ENCODE peak calls at places on chromosome X, in ten cellular contexts. F, D, J, A, N, G, C, B, Z and T are unnamed samples.

GRCh38 chrX:45715787-45716186 is 515.1 kb upstream of the DIPK2B start:
- DNase-seq in Z (no peak), N (peak; percentile 65), F (no peak), C (peak; percentile 65), D (no peak), J (no peak), B (no peak), G (no peak), A (peak; percentile 60), T (no peak)

GRCh38 chrX:123499787-123500186 is 233.1 kb downstream of the THOC2 start:
- DNase-seq in D (no peak), Z (no peak), N (no peak), C (no peak), G (no peak), F (no peak), B (no peak), J (no peak), A (no peak), T (no peak)

GRCh38 chrX:154460326-154460725 is 2.2 kb downstream of the PLXNA3 start:
- DNase-seq in F (no peak), Z (no peak), C (no peak), D (no peak), B (no peak), J (no peak), G (no peak), A (no peak), N (no peak), T (no peak)

GRCh38 chrX:106177982-106178321 is 9.8 kb downstream of the PWWP3B start:
- DNase-seq in G (no peak), B (no peak), D (peak; percentile 13), C (no peak), F (no peak), Z (no peak), J (no peak), A (no peak), N (no peak), T (no peak)

GRCh38 chrX:132390817-132391216 is 98.0 kb downstream of the MBNL3 start:
- DNase-seq in N (no peak), G (no peak), B (no peak), A (no peak), F (no peak), D (no peak), C (no peak), J (no peak), Z (no peak), T (no peak)

GRCh38 chrX:103628386-103629290 is at the start of gene TCEAL1:
- DNase-seq in C (peak; percentile 36), N (peak; percentile 27), G (peak; percentile 30), B (no peak), Z (peak; percentile 43), A (peak; percentile 38), D (peak; percentile 37), J (peak; percentile 66), F (peak; percentile 54), T (peak; percentile 12)

GRCh38 chrX:57286507-57287251 is at the start of gene FAAH2:
- DNase-seq in N (no peak), J (peak; percentile 67), G (peak; percentile 24), F (peak; percentile 83), Z (peak; percentile 45), D (no peak), B (peak; percentile 58), A (no peak), C (no peak), T (no peak)

GRCh38 chrX:66815227-66815626 is 176.3 kb upstream of the EDA2R start:
- DNase-seq in Z (no peak), N (no peak), B (no peak), J (no peak), G (no peak), F (no peak), C (no peak), A (no peak), D (no peak), T (no peak)

GRCh38 chrX:135389717-135390116 is 32.0 kb upstream of the SMIM10L2A start:
- DNase-seq in D (no peak), J (no peak), Z (no peak), A (no peak), C (no peak), B (no peak), G (no peak), N (no peak), F (no peak), T (no peak)

GRCh38 chrX:80486299-80486698 is 66.1 kb downstream of the TENT5D start:
- DNase-seq in N (no peak), D (no peak), B (no peak), C (no peak), G (no peak), J (no peak), Z (no peak), F (no peak), A (no peak), T (no peak)

GRCh38 chrX:109797311-109797975 is 64.4 kb upstream of the ACSL4 start:
- DNase-seq in N (no peak), C (peak; percentile 30), D (no peak), F (no peak), J (no peak), B (no peak), A (no peak), Z (no peak), G (no peak), T (no peak)

GRCh38 chrX:114903618-114904017 is 113.8 kb downstream of the IL13RA2 start:
- DNase-seq in G (no peak), Z (no peak), D (no peak), N (no peak), A (no peak), F (no peak), J (no peak), B (no peak), C (no peak), T (no peak)

GRCh38 chrX:73916931-73917657 is 354.1 kb downstream of the CHIC1 start:
- DNase-seq in Z (no peak), G (no peak), B (no peak), J (no peak), A (peak; percentile 96), D (peak; percentile 95), F (no peak), N (peak; percentile 91), C (peak; percentile 91), T (peak; percentile 74)

GRCh38 chrX:100643943-100644587 is at the start of gene SRPX2:
- DNase-seq in Z (no peak), D (peak; percentile 89), C (peak; percentile 80), A (peak; percentile 88), J (peak; percentile 11), B (no peak), N (peak; percentile 91), F (no peak), G (no peak), T (peak; percentile 89)

GRCh38 chrX:152915541-152916241 is 17.8 kb downstream of the ZNF185 start:
- DNase-seq in Z (peak; percentile 8), D (peak; percentile 32), F (peak; percentile 9), N (peak; percentile 79), A (peak; percentile 52), G (peak; percentile 75), C (peak; percentile 43), B (no peak), J (peak; percentile 75), T (peak; percentile 33)

GRCh38 chrX:39245024-39245423 is 443.8 kb downstream of the MID1IP1 start:
- DNase-seq in N (no peak), F (no peak), Z (no peak), J (no peak), B (no peak), A (no peak), G (no peak), D (no peak), C (no peak), T (no peak)

GRCh38 chrX:44529315-44529714 is 13.3 kb downstream of the FUNDC1 start:
- DNase-seq in D (no peak), G (no peak), A (no peak), F (no peak), B (no peak), N (peak; percentile 8), Z (no peak), J (no peak), C (no peak), T (no peak)

GRCh38 chrX:28188526-28188925 is 207.3 kb upstream of the DCAF8L1 start:
- DNase-seq in Z (no peak), A (peak; percentile 31), C (no peak), G (no peak), F (no peak), J (no peak), B (no peak), N (no peak), D (no peak), T (no peak)

GRCh38 chrX:141760761-141761160 is 62.2 kb upstream of the SPANXD start:
- DNase-seq in F (no peak), J (no peak), N (peak; percentile 26), D (no peak), A (peak; percentile 32), C (peak; percentile 47), B (no peak), Z (no peak), G (no peak), T (no peak)

GRCh38 chrX:9738146-9738545 is 27.5 kb downstream of the GPR143 start:
- DNase-seq in D (no peak), C (no peak), J (no peak), N (no peak), F (no peak), G (no peak), Z (no peak), A (no peak), B (no peak), T (no peak)

GRCh38 chrX:33434256-33435092 is 223.1 kb upstream of the DMD start:
- DNase-seq in N (peak; percentile 37), F (peak; percentile 45), Z (peak; percentile 22), A (peak; percentile 3), B (peak; percentile 14), J (peak; percentile 74), G (peak; percentile 8), D (peak; percentile 37), C (peak; percentile 13), T (peak; percentile 46)

GRCh38 chrX:118756111-118756510 is 28.7 kb downstream of the IL13RA1 start:
- DNase-seq in F (no peak), J (peak; percentile 16), B (no peak), N (no peak), C (no peak), G (no peak), D (peak; percentile 39), Z (no peak), A (peak; percentile 3), T (no peak)

GRCh38 chrX:74085642-74086236 is 218.2 kb upstream of the ZCCHC13 start:
- DNase-seq in Z (no peak), C (no peak), N (no peak), A (no peak), B (no peak), J (no peak), D (no peak), F (no peak), G (no peak), T (no peak)

GRCh38 chrX:68719181-68719903 is 71.9 kb downstream of the STARD8 start:
- DNase-seq in C (no peak), F (no peak), B (no peak), N (no peak), A (no peak), J (no peak), G (no peak), Z (no peak), D (no peak), T (no peak)

GRCh38 chrX:72002886-72003285 is 92.2 kb downstream of the NHSL2 start:
- DNase-seq in C (peak; percentile 76), F (no peak), Z (no peak), G (no peak), A (peak; percentile 77), B (no peak), J (no peak), N (no peak), D (no peak), T (no peak)

GRCh38 chrX:49111846-49112245 is 11.7 kb downstream of the GPKOW start:
- DNase-seq in F (no peak), N (no peak), J (no peak), A (no peak), Z (no peak), C (no peak), G (no peak), B (no peak), D (no peak), T (no peak)

GRCh38 chrX:72021975-72022374 is 109.7 kb downstream of the RTL5 start:
- DNase-seq in J (peak; percentile 24), G (peak; percentile 18), D (no peak), B (no peak), Z (no peak), N (no peak), F (peak; percentile 39), A (no peak), C (no peak), T (no peak)